ENCODE peak calls at places on chromosomes 1 and 21, in four cellular contexts. T is heart left ventricle, G is upper lobe of left lung, N is tibial nerve. L is an unnamed sample.

GRCh38 chr21:32705901-32706300 is 21.9 kb downstream of the SYNJ1 start:
- DNase-seq in T (no peak), N (no peak), G (no peak), L (no peak)

GRCh38 chr1:93690921-93691789 is 9.5 kb upstream of the BCAR3 start:
- DNase-seq in G (no peak), N (no peak), T (no peak), L (peak; percentile 83)

GRCh38 chr1:215282557-215282956 is 200.0 kb downstream of the KCNK2 start:
- DNase-seq in N (no peak), G (no peak), T (no peak), L (no peak)

GRCh38 chr1:119595606-119596005 is 52.5 kb downstream of the ZNF697 start:
- DNase-seq in T (no peak), G (no peak), N (no peak), L (no peak)

GRCh38 chr21:29208666-29209059 is 78.2 kb downstream of the MAP3K7CL start:
- DNase-seq in T (no peak), G (no peak), N (no peak), L (no peak)

GRCh38 chr21:26388731-26389231 is 184.3 kb downstream of the CYYR1 start:
- DNase-seq in G (no peak), T (no peak), N (no peak), L (no peak)

GRCh38 chr1:40822890-40823289 is 39.3 kb downstream of the CITED4 start:
- DNase-seq in N (no peak), G (no peak), T (no peak), L (no peak)

GRCh38 chr1:243798726-243799125 is 51.3 kb downstream of the AKT3 start:
- DNase-seq in T (no peak), N (no peak), G (no peak), L (no peak)

GRCh38 chr1:218613105-218613504 is 268.0 kb downstream of the TGFB2 start:
- DNase-seq in T (no peak), N (no peak), G (no peak), L (no peak)

GRCh38 chr1:23591460-23592208 is 32.3 kb upstream of the ID3 start:
- DNase-seq in N (no peak), T (peak; percentile 46), G (no peak), L (no peak)

GRCh38 chr21:31098576-31099005 is 60.3 kb upstream of the KRTAP19-8 start:
- DNase-seq in G (peak; percentile 59), N (peak; percentile 47), T (peak; percentile 61), L (peak; percentile 51)

GRCh38 chr1:39969531-39970270 is 14.8 kb downstream of the MFSD2A start:
- DNase-seq in G (peak; percentile 91), T (no peak), N (no peak), L (peak; percentile 38)

GRCh38 chr21:31184462-31184861 is 146.2 kb upstream of the KRTAP19-8 start:
- DNase-seq in N (no peak), T (no peak), G (no peak), L (peak; percentile 82)

GRCh38 chr1:182193908-182194550 is 132.5 kb upstream of the ZNF648 start:
- DNase-seq in T (peak; percentile 53), G (peak; percentile 65), N (peak; percentile 55), L (no peak)

GRCh38 chr21:35203093-35204021 is 154.3 kb upstream of the RUNX1 start:
- DNase-seq in N (no peak), G (no peak), T (peak; percentile 39), L (no peak)

GRCh38 chr1:183470961-183471747 is 1.1 kb upstream of the SMG7 start:
- DNase-seq in T (peak; percentile 83), N (peak; percentile 32), G (peak; percentile 78), L (peak; percentile 93)

GRCh38 chr1:224995602-224996001 is 66.1 kb downstream of the DNAH14 start:
- DNase-seq in N (no peak), T (no peak), G (no peak), L (no peak)

GRCh38 chr1:209672705-209673630 is 2.2 kb upstream of the G0S2 start:
- DNase-seq in G (no peak), N (no peak), T (no peak), L (no peak)

GRCh38 chr1:64623750-64624445 is 121.0 kb upstream of the RAVER2 start:
- DNase-seq in G (no peak), N (no peak), T (no peak), L (no peak)

GRCh38 chr1:36156329-36157114 is 562 bp downstream of the MAP7D1 start:
- DNase-seq in N (peak; percentile 34), T (peak; percentile 86), G (peak; percentile 76), L (peak; percentile 93)
- TF ChIP-seq POLR2A in N (no peak), T (no peak), G (no peak), L (no peak)

GRCh38 chr1:27538793-27539192 is 48.8 kb upstream of the WASF2 start:
- DNase-seq in G (no peak), N (no peak), T (no peak), L (no peak)

GRCh38 chr1:27539901-27540861 is 50.2 kb upstream of the WASF2 start:
- DNase-seq in T (no peak), N (no peak), G (no peak), L (no peak)

GRCh38 chr1:27545876-27546275 is 55.9 kb upstream of the WASF2 start:
- DNase-seq in T (no peak), N (no peak), G (no peak), L (no peak)

GRCh38 chr1:27544818-27545612 is 55.0 kb upstream of the WASF2 start:
- DNase-seq in T (peak; percentile 85), N (no peak), G (no peak), L (no peak)

GRCh38 chr1:27542463-27543273 is 52.7 kb upstream of the WASF2 start:
- DNase-seq in N (no peak), T (peak; percentile 88), G (peak; percentile 81), L (no peak)
- TF ChIP-seq POLR2A in N (peak; percentile 29), T (no peak), G (no peak), L (no peak)

DNA sequence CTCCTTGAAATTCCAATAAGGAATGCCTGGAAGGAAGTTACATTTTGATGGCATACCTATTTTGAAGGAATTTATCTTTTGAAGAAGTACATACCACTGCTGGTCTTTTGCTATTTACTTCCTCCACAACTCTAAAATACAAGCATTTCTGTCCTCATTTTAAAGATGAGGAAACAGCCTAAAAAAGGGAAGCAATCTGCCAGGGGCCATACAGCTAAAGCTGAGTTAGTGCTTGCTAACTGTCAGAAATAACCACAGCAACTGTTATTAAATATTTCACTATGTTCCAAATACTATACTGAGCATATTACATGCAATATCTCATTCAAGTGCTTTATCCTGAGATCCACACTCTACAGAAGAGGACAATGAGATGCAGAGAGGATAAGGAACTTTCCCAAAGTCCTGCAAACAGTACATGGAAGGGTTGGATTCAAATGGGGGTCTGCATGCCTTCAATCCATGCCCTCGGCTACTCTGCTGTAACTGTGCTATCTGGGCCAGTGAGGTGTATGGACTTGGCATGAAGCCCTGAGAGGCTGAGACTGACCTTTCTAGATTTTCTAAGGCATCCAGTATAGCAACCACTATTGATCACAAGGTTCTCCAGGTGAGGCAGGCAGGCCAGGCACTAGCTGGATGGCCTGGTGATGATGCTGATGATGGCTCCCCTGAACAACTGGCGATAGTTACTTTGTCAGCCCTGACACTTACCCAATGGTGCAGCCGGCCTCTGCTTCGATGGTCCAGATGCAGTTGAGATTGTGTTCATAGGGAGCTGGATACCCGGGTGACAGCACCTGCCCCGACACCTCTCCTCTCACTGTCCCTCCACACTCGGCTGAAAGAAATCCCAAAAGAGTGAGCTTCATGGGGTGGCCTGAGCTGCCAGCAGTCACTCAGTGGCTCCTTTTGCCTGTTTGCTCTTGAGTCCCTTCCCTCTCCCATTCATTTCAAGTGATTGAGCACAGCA is 171.4 kb upstream of the HMGB4 start:
- DNase-seq in T (no peak), N (no peak), G (no peak), L (no peak)
- TF ChIP-seq POLR2A in T (no peak), N (no peak), G (no peak), L (no peak)

DNA sequence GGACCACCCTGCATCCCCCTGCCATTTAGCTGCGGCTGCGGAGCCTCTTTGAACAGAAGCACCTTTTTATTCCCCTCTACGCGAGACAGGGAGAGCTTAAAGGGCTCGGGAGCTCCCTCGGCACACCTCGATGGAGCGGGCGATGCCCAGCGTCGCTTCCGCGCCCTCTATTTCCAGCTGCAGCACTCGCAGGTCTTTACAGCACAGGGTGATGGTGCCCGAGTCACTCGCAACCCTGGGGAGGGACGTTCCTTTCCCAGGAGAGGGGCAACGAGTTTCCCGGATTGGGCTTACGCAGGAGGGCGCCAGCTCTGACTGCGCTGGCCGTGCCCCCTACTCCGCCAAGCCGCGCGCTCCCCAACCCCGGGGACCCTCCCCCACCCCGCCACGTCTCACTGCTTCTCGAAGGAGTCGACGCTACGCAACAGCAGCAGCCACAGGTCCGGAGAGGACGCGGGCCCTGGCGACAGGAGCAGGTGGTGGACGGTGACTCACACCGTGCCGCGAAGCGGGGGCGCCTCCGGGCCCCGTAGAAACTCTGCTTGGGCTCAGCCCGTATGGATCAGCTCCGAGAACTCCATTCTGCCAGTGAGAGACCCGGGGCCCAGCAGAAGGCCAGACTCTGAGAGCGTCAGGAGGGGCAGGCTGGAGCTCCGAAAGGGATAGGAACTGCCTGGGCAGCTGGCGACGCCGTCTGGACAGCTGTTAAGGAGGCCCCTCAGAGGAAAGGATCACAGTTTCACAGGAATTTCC is 5.8 kb upstream of the FAM167B start:
- DNase-seq in N (no peak), T (peak; percentile 71), G (peak; percentile 73), L (no peak)
- TF ChIP-seq POLR2A in N (no peak), T (no peak), G (no peak), L (no peak)

DNA sequence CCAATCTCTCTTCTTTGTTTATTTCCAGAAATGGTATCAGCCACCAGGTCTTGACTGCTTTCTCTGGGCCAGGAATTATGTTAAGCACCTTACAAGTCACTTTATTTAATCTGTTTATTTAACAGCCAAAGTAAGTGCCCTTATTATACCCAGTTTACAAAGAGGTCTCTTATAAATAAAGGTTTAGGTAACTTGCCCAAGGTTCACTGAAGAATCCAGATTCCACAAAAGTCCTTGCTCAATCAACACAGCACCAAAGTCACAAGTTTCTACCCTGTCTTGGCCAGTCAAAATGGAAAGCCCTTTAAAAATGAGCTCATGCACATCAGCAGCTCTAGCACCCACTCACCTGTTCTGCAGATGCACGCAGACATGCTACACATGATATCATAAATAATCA is 28.0 kb upstream of the ATP1A1 start:
- DNase-seq in N (no peak), T (no peak), G (no peak), L (no peak)
- TF ChIP-seq POLR2A in N (no peak), T (no peak), G (no peak), L (no peak)